ENCODE peak calls at places on chromosomes 16 and 17, in nine cellular contexts. One of them, this sample, is unnamed.

GRCh38 chr17:42329025-42329976 is 41.0 kb downstream of the STAT5A start:
- DNase-seq in GM04504: peak; percentile 58
- DNase-seq in NCI-H748 treated with DMSO at 0.1 percent for 48 hours: no peak
- DNase-seq in mesendoderm: peak; percentile 43
- DNase-seq in CD8-positive, alpha-beta T cell: no peak
- DNase-seq in skeletal muscle cell: no peak
- DNase-seq in NCI-H1436: peak; percentile 36
- DNase-seq in kidney: no peak
- DNase-seq in NCI-H1105 treated with DMSO at 0.1 percent for 48 hours: no peak
- DNase-seq in this sample: peak; percentile 86

GRCh38 chr17:74176546-74177001 is 26.9 kb upstream of the RPL38 start:
- DNase-seq in GM04504: no peak
- DNase-seq in NCI-H748 treated with DMSO at 0.1 percent for 48 hours: peak; percentile 32
- DNase-seq in mesendoderm: peak; percentile 85
- DNase-seq in CD8-positive, alpha-beta T cell: no peak
- DNase-seq in skeletal muscle cell: no peak
- DNase-seq in NCI-H1436: peak; percentile 90
- DNase-seq in kidney: peak; percentile 70
- DNase-seq in NCI-H1105 treated with DMSO at 0.1 percent for 48 hours: peak; percentile 34
- DNase-seq in this sample: peak; percentile 90

GRCh38 chr17:2179615-2180295 is 123.8 kb downstream of the SMG6 start:
- DNase-seq in GM04504: peak; percentile 98
- DNase-seq in NCI-H748 treated with DMSO at 0.1 percent for 48 hours: no peak
- DNase-seq in mesendoderm: no peak
- DNase-seq in CD8-positive, alpha-beta T cell: no peak
- DNase-seq in skeletal muscle cell: peak; percentile 99
- DNase-seq in NCI-H1436: no peak
- DNase-seq in kidney: peak; percentile 79
- DNase-seq in NCI-H1105 treated with DMSO at 0.1 percent for 48 hours: peak; percentile 91
- DNase-seq in this sample: no peak

GRCh38 chr16:58678716-58679115 is 5.9 kb downstream of the SLC38A7 start:
- DNase-seq in GM04504: no peak
- DNase-seq in NCI-H748 treated with DMSO at 0.1 percent for 48 hours: no peak
- DNase-seq in mesendoderm: no peak
- DNase-seq in CD8-positive, alpha-beta T cell: no peak
- DNase-seq in skeletal muscle cell: no peak
- DNase-seq in NCI-H1436: no peak
- DNase-seq in kidney: peak; percentile 43
- DNase-seq in NCI-H1105 treated with DMSO at 0.1 percent for 48 hours: no peak
- DNase-seq in this sample: peak; percentile 92

GRCh38 chr17:79155701-79156100 is 81.1 kb downstream of the ENGASE start:
- DNase-seq in GM04504: no peak
- DNase-seq in NCI-H748 treated with DMSO at 0.1 percent for 48 hours: no peak
- DNase-seq in mesendoderm: no peak
- DNase-seq in CD8-positive, alpha-beta T cell: no peak
- DNase-seq in skeletal muscle cell: no peak
- DNase-seq in NCI-H1436: no peak
- DNase-seq in kidney: no peak
- DNase-seq in NCI-H1105 treated with DMSO at 0.1 percent for 48 hours: no peak
- DNase-seq in this sample: no peak

GRCh38 chr16:79748629-79749028 is 148.1 kb upstream of the MAF start:
- DNase-seq in GM04504: no peak
- DNase-seq in NCI-H748 treated with DMSO at 0.1 percent for 48 hours: no peak
- DNase-seq in mesendoderm: no peak
- DNase-seq in CD8-positive, alpha-beta T cell: no peak
- DNase-seq in skeletal muscle cell: no peak
- DNase-seq in NCI-H1436: no peak
- DNase-seq in kidney: no peak
- DNase-seq in NCI-H1105 treated with DMSO at 0.1 percent for 48 hours: no peak
- DNase-seq in this sample: no peak

GRCh38 chr17:56523042-56523441 is 70.5 kb upstream of the NOG start:
- DNase-seq in GM04504: no peak
- DNase-seq in NCI-H748 treated with DMSO at 0.1 percent for 48 hours: no peak
- DNase-seq in mesendoderm: no peak
- DNase-seq in CD8-positive, alpha-beta T cell: no peak
- DNase-seq in skeletal muscle cell: no peak
- DNase-seq in NCI-H1436: no peak
- DNase-seq in kidney: no peak
- DNase-seq in NCI-H1105 treated with DMSO at 0.1 percent for 48 hours: no peak
- DNase-seq in this sample: no peak

GRCh38 chr16:3751878-3752277 is 34.6 kb upstream of the TRAP1 start:
- DNase-seq in GM04504: no peak
- DNase-seq in NCI-H748 treated with DMSO at 0.1 percent for 48 hours: no peak
- DNase-seq in mesendoderm: no peak
- DNase-seq in CD8-positive, alpha-beta T cell: no peak
- DNase-seq in skeletal muscle cell: no peak
- DNase-seq in NCI-H1436: no peak
- DNase-seq in kidney: no peak
- DNase-seq in NCI-H1105 treated with DMSO at 0.1 percent for 48 hours: no peak
- DNase-seq in this sample: no peak

GRCh38 chr16:89805136-89805905 is 11.1 kb downstream of the FANCA start:
- DNase-seq in GM04504: peak; percentile 79
- DNase-seq in NCI-H748 treated with DMSO at 0.1 percent for 48 hours: no peak
- DNase-seq in mesendoderm: no peak
- DNase-seq in CD8-positive, alpha-beta T cell: no peak
- DNase-seq in skeletal muscle cell: no peak
- DNase-seq in NCI-H1436: no peak
- DNase-seq in kidney: no peak
- DNase-seq in NCI-H1105 treated with DMSO at 0.1 percent for 48 hours: no peak
- DNase-seq in this sample: peak; percentile 84

GRCh38 chr17:56594528-56595418 is 1.3 kb downstream of the NOG start:
- DNase-seq in GM04504: no peak
- DNase-seq in NCI-H748 treated with DMSO at 0.1 percent for 48 hours: no peak
- DNase-seq in mesendoderm: peak; percentile 76
- DNase-seq in CD8-positive, alpha-beta T cell: no peak
- DNase-seq in skeletal muscle cell: no peak
- DNase-seq in NCI-H1436: no peak
- DNase-seq in kidney: no peak
- DNase-seq in NCI-H1105 treated with DMSO at 0.1 percent for 48 hours: no peak
- DNase-seq in this sample: peak; percentile 68

GRCh38 chr16:30941600-30942420 is 7.1 kb upstream of the ORAI3 start:
- DNase-seq in GM04504: peak; percentile 40
- DNase-seq in NCI-H748 treated with DMSO at 0.1 percent for 48 hours: peak; percentile 14
- DNase-seq in mesendoderm: peak; percentile 79
- DNase-seq in CD8-positive, alpha-beta T cell: peak; percentile 45
- DNase-seq in skeletal muscle cell: no peak
- DNase-seq in NCI-H1436: peak; percentile 47
- DNase-seq in kidney: peak; percentile 90
- DNase-seq in NCI-H1105 treated with DMSO at 0.1 percent for 48 hours: peak; percentile 42
- DNase-seq in this sample: peak; percentile 97

GRCh38 chr17:81057079-81057730 is 22.3 kb downstream of the BAIAP2 start:
- DNase-seq in GM04504: no peak
- DNase-seq in NCI-H748 treated with DMSO at 0.1 percent for 48 hours: no peak
- DNase-seq in mesendoderm: peak; percentile 96
- DNase-seq in CD8-positive, alpha-beta T cell: no peak
- DNase-seq in skeletal muscle cell: peak; percentile 78
- DNase-seq in NCI-H1436: no peak
- DNase-seq in kidney: no peak
- DNase-seq in NCI-H1105 treated with DMSO at 0.1 percent for 48 hours: no peak
- DNase-seq in this sample: peak; percentile 89

GRCh38 chr16:3408561-3409197 is 7.7 kb downstream of the ZNF174 start:
- DNase-seq in GM04504: no peak
- DNase-seq in NCI-H748 treated with DMSO at 0.1 percent for 48 hours: no peak
- DNase-seq in mesendoderm: no peak
- DNase-seq in CD8-positive, alpha-beta T cell: no peak
- DNase-seq in skeletal muscle cell: no peak
- DNase-seq in NCI-H1436: no peak
- DNase-seq in kidney: no peak
- DNase-seq in NCI-H1105 treated with DMSO at 0.1 percent for 48 hours: no peak
- DNase-seq in this sample: no peak

GRCh38 chr17:77378318-77379064 is 237.7 kb downstream of the SEC14L1 start:
- DNase-seq in GM04504: no peak
- DNase-seq in NCI-H748 treated with DMSO at 0.1 percent for 48 hours: no peak
- DNase-seq in mesendoderm: no peak
- DNase-seq in CD8-positive, alpha-beta T cell: no peak
- DNase-seq in skeletal muscle cell: no peak
- DNase-seq in NCI-H1436: no peak
- DNase-seq in kidney: no peak
- DNase-seq in NCI-H1105 treated with DMSO at 0.1 percent for 48 hours: no peak
- DNase-seq in this sample: peak; percentile 69

GRCh38 chr16:8660841-8661301 is 13.5 kb upstream of the ABAT start:
- DNase-seq in GM04504: peak; percentile 19
- DNase-seq in NCI-H748 treated with DMSO at 0.1 percent for 48 hours: peak; percentile 23
- DNase-seq in mesendoderm: peak; percentile 84
- DNase-seq in CD8-positive, alpha-beta T cell: peak; percentile 13
- DNase-seq in skeletal muscle cell: no peak
- DNase-seq in NCI-H1436: peak; percentile 86
- DNase-seq in kidney: peak; percentile 83
- DNase-seq in NCI-H1105 treated with DMSO at 0.1 percent for 48 hours: peak; percentile 50
- DNase-seq in this sample: peak; percentile 88

GRCh38 chr17:16363749-16364536 is 10.7 kb upstream of the CENPV start:
- DNase-seq in GM04504: peak; percentile 28
- DNase-seq in NCI-H748 treated with DMSO at 0.1 percent for 48 hours: peak; percentile 84
- DNase-seq in mesendoderm: peak; percentile 85
- DNase-seq in CD8-positive, alpha-beta T cell: peak; percentile 65
- DNase-seq in skeletal muscle cell: no peak
- DNase-seq in NCI-H1436: peak; percentile 75
- DNase-seq in kidney: no peak
- DNase-seq in NCI-H1105 treated with DMSO at 0.1 percent for 48 hours: peak; percentile 83
- DNase-seq in this sample: peak; percentile 77

GRCh38 chr16:88449267-88449561 is 3.9 kb upstream of the ZFPM1 start:
- DNase-seq in GM04504: no peak
- DNase-seq in NCI-H748 treated with DMSO at 0.1 percent for 48 hours: no peak
- DNase-seq in mesendoderm: no peak
- DNase-seq in CD8-positive, alpha-beta T cell: no peak
- DNase-seq in skeletal muscle cell: no peak
- DNase-seq in NCI-H1436: no peak
- DNase-seq in kidney: no peak
- DNase-seq in NCI-H1105 treated with DMSO at 0.1 percent for 48 hours: no peak
- DNase-seq in this sample: no peak

GRCh38 chr16:74752258-74752657 is 22.4 kb downstream of the FA2H start:
- DNase-seq in GM04504: no peak
- DNase-seq in NCI-H748 treated with DMSO at 0.1 percent for 48 hours: no peak
- DNase-seq in mesendoderm: no peak
- DNase-seq in CD8-positive, alpha-beta T cell: no peak
- DNase-seq in skeletal muscle cell: no peak
- DNase-seq in NCI-H1436: no peak
- DNase-seq in kidney: peak; percentile 11
- DNase-seq in NCI-H1105 treated with DMSO at 0.1 percent for 48 hours: no peak
- DNase-seq in this sample: no peak

GRCh38 chr16:74449470-74449869 is 28.2 kb upstream of the CLEC18B start:
- DNase-seq in GM04504: peak; percentile 58
- DNase-seq in NCI-H748 treated with DMSO at 0.1 percent for 48 hours: no peak
- DNase-seq in mesendoderm: peak; percentile 23
- DNase-seq in CD8-positive, alpha-beta T cell: no peak
- DNase-seq in skeletal muscle cell: peak; percentile 34
- DNase-seq in NCI-H1436: no peak
- DNase-seq in kidney: no peak
- DNase-seq in NCI-H1105 treated with DMSO at 0.1 percent for 48 hours: no peak
- DNase-seq in this sample: peak; percentile 84

GRCh38 chr16:84132527-84133285 is 12.3 kb downstream of the HSDL1 start:
- DNase-seq in GM04504: no peak
- DNase-seq in NCI-H748 treated with DMSO at 0.1 percent for 48 hours: no peak
- DNase-seq in mesendoderm: no peak
- DNase-seq in CD8-positive, alpha-beta T cell: no peak
- DNase-seq in skeletal muscle cell: no peak
- DNase-seq in NCI-H1436: no peak
- DNase-seq in kidney: no peak
- DNase-seq in NCI-H1105 treated with DMSO at 0.1 percent for 48 hours: no peak
- DNase-seq in this sample: no peak

GRCh38 chr16:20899503-20900298 is 457 bp downstream of the DCUN1D3 start:
- DNase-seq in GM04504: no peak
- DNase-seq in NCI-H748 treated with DMSO at 0.1 percent for 48 hours: no peak
- DNase-seq in mesendoderm: peak; percentile 29
- DNase-seq in CD8-positive, alpha-beta T cell: no peak
- DNase-seq in skeletal muscle cell: no peak
- DNase-seq in NCI-H1436: no peak
- DNase-seq in kidney: peak; percentile 86
- DNase-seq in NCI-H1105 treated with DMSO at 0.1 percent for 48 hours: no peak
- DNase-seq in this sample: peak; percentile 46

GRCh38 chr17:42783778-42784138 is 3.3 kb downstream of the WNK4 start:
- DNase-seq in GM04504: no peak
- DNase-seq in NCI-H748 treated with DMSO at 0.1 percent for 48 hours: no peak
- DNase-seq in mesendoderm: no peak
- DNase-seq in CD8-positive, alpha-beta T cell: no peak
- DNase-seq in skeletal muscle cell: no peak
- DNase-seq in NCI-H1436: no peak
- DNase-seq in kidney: peak; percentile 65
- DNase-seq in NCI-H1105 treated with DMSO at 0.1 percent for 48 hours: no peak
- DNase-seq in this sample: no peak

GRCh38 chr17:67293251-67294203 is 48.5 kb upstream of the HELZ start:
- DNase-seq in GM04504: no peak
- DNase-seq in NCI-H748 treated with DMSO at 0.1 percent for 48 hours: no peak
- DNase-seq in mesendoderm: peak; percentile 83
- DNase-seq in CD8-positive, alpha-beta T cell: peak; percentile 48
- DNase-seq in skeletal muscle cell: no peak
- DNase-seq in NCI-H1436: peak; percentile 57
- DNase-seq in kidney: peak; percentile 83
- DNase-seq in NCI-H1105 treated with DMSO at 0.1 percent for 48 hours: peak; percentile 0
- DNase-seq in this sample: peak; percentile 97

GRCh38 chr17:34308376-34308775 is 10.9 kb upstream of the CCL8 start:
- DNase-seq in GM04504: no peak
- DNase-seq in NCI-H748 treated with DMSO at 0.1 percent for 48 hours: no peak
- DNase-seq in mesendoderm: no peak
- DNase-seq in CD8-positive, alpha-beta T cell: no peak
- DNase-seq in skeletal muscle cell: no peak
- DNase-seq in NCI-H1436: no peak
- DNase-seq in kidney: no peak
- DNase-seq in NCI-H1105 treated with DMSO at 0.1 percent for 48 hours: no peak
- DNase-seq in this sample: no peak

GRCh38 chr17:48131216-48131824 is 23.8 kb downstream of the SNX11 start:
- DNase-seq in GM04504: peak; percentile 41
- DNase-seq in NCI-H748 treated with DMSO at 0.1 percent for 48 hours: peak; percentile 67
- DNase-seq in mesendoderm: peak; percentile 90
- DNase-seq in CD8-positive, alpha-beta T cell: peak; percentile 29
- DNase-seq in skeletal muscle cell: no peak
- DNase-seq in NCI-H1436: peak; percentile 86
- DNase-seq in kidney: no peak
- DNase-seq in NCI-H1105 treated with DMSO at 0.1 percent for 48 hours: peak; percentile 59
- DNase-seq in this sample: peak; percentile 92

GRCh38 chr16:9235837-9236236 is 144.4 kb downstream of the HAPSTR1 start:
- DNase-seq in GM04504: no peak
- DNase-seq in NCI-H748 treated with DMSO at 0.1 percent for 48 hours: no peak
- DNase-seq in mesendoderm: no peak
- DNase-seq in CD8-positive, alpha-beta T cell: no peak
- DNase-seq in skeletal muscle cell: no peak
- DNase-seq in NCI-H1436: no peak
- DNase-seq in kidney: no peak
- DNase-seq in NCI-H1105 treated with DMSO at 0.1 percent for 48 hours: no peak
- DNase-seq in this sample: no peak

GRCh38 chr16:90026135-90026534 is 6.9 kb upstream of the DBNDD1 start:
- DNase-seq in GM04504: no peak
- DNase-seq in NCI-H748 treated with DMSO at 0.1 percent for 48 hours: no peak
- DNase-seq in mesendoderm: peak; percentile 43
- DNase-seq in CD8-positive, alpha-beta T cell: no peak
- DNase-seq in skeletal muscle cell: no peak
- DNase-seq in NCI-H1436: no peak
- DNase-seq in kidney: no peak
- DNase-seq in NCI-H1105 treated with DMSO at 0.1 percent for 48 hours: no peak
- DNase-seq in this sample: peak; percentile 19

This sample was measured in osteoblast.